ENCODE peak calls at places on chromosomes 4 and X, in eight cellular contexts. One of them, this sample, is unnamed.

GRCh38 chr4:48334900-48335384 is 6.4 kb upstream of the SLAIN2 start:
- DNase-seq in coronary artery: no peak
- DNase-seq in non-pigmented ciliary epithelial cell: no peak
- DNase-seq in stimulated activated CD4-positive, alpha-beta T cell treated with anti-CD3 and anti-CD28 coated beads, Interleukin-4, amount 100 ng/mL, for 24 hours: no peak
- DNase-seq in osteocyte: no peak
- DNase-seq in ELF-1: no peak
- DNase-seq in sigmoid colon: no peak
- DNase-seq in NCI-H2029: peak
- DNase-seq in this sample: no peak

GRCh38 chr4:108270466-108271450 is 102.0 kb upstream of the LEF1 start:
- DNase-seq in coronary artery: no peak
- DNase-seq in non-pigmented ciliary epithelial cell: peak
- DNase-seq in stimulated activated CD4-positive, alpha-beta T cell treated with anti-CD3 and anti-CD28 coated beads, Interleukin-4, amount 100 ng/mL, for 24 hours: no peak
- DNase-seq in osteocyte: no peak
- DNase-seq in ELF-1: no peak
- DNase-seq in sigmoid colon: no peak
- DNase-seq in NCI-H2029: no peak
- DNase-seq in this sample: no peak

GRCh38 chr4:53644607-53645006 is 53.3 kb upstream of the LNX1 start:
- DNase-seq in coronary artery: no peak
- DNase-seq in non-pigmented ciliary epithelial cell: no peak
- DNase-seq in stimulated activated CD4-positive, alpha-beta T cell treated with anti-CD3 and anti-CD28 coated beads, Interleukin-4, amount 100 ng/mL, for 24 hours: no peak
- DNase-seq in osteocyte: no peak
- DNase-seq in ELF-1: peak
- DNase-seq in sigmoid colon: no peak
- DNase-seq in NCI-H2029: peak
- DNase-seq in this sample: no peak

GRCh38 chrX:114787016-114787415 is 203.1 kb downstream of the HTR2C start:
- DNase-seq in coronary artery: no peak
- DNase-seq in non-pigmented ciliary epithelial cell: no peak
- DNase-seq in stimulated activated CD4-positive, alpha-beta T cell treated with anti-CD3 and anti-CD28 coated beads, Interleukin-4, amount 100 ng/mL, for 24 hours: no peak
- DNase-seq in osteocyte: no peak
- DNase-seq in ELF-1: no peak
- DNase-seq in sigmoid colon: no peak
- DNase-seq in NCI-H2029: no peak
- DNase-seq in this sample: no peak

GRCh38 chr4:2598661-2599654 is 62.5 kb downstream of the FAM193A start:
- DNase-seq in coronary artery: no peak
- DNase-seq in non-pigmented ciliary epithelial cell: no peak
- DNase-seq in stimulated activated CD4-positive, alpha-beta T cell treated with anti-CD3 and anti-CD28 coated beads, Interleukin-4, amount 100 ng/mL, for 24 hours: no peak
- DNase-seq in osteocyte: no peak
- DNase-seq in ELF-1: no peak
- DNase-seq in sigmoid colon: no peak
- DNase-seq in NCI-H2029: no peak
- DNase-seq in this sample: no peak

GRCh38 chrX:154353172-154353843 is 21.1 kb downstream of the FLNA start:
- DNase-seq in coronary artery: no peak
- DNase-seq in non-pigmented ciliary epithelial cell: no peak
- DNase-seq in stimulated activated CD4-positive, alpha-beta T cell treated with anti-CD3 and anti-CD28 coated beads, Interleukin-4, amount 100 ng/mL, for 24 hours: no peak
- DNase-seq in osteocyte: no peak
- DNase-seq in ELF-1: no peak
- DNase-seq in sigmoid colon: peak
- DNase-seq in NCI-H2029: no peak
- DNase-seq in this sample: no peak

GRCh38 chrX:71606536-71607216 is 11.6 kb downstream of the CXCR3 start:
- DNase-seq in coronary artery: no peak
- DNase-seq in non-pigmented ciliary epithelial cell: no peak
- DNase-seq in stimulated activated CD4-positive, alpha-beta T cell treated with anti-CD3 and anti-CD28 coated beads, Interleukin-4, amount 100 ng/mL, for 24 hours: no peak
- DNase-seq in osteocyte: no peak
- DNase-seq in ELF-1: no peak
- DNase-seq in sigmoid colon: no peak
- DNase-seq in NCI-H2029: no peak
- DNase-seq in this sample: no peak

GRCh38 chr4:83828601-83829000 is 292.7 kb downstream of the GPAT3 start:
- DNase-seq in coronary artery: no peak
- DNase-seq in non-pigmented ciliary epithelial cell: no peak
- DNase-seq in stimulated activated CD4-positive, alpha-beta T cell treated with anti-CD3 and anti-CD28 coated beads, Interleukin-4, amount 100 ng/mL, for 24 hours: no peak
- DNase-seq in osteocyte: no peak
- DNase-seq in ELF-1: no peak
- DNase-seq in sigmoid colon: no peak
- DNase-seq in NCI-H2029: no peak
- DNase-seq in this sample: no peak

GRCh38 chr4:177532363-177532762 is 90.1 kb upstream of the AGA start:
- DNase-seq in coronary artery: no peak
- DNase-seq in non-pigmented ciliary epithelial cell: no peak
- DNase-seq in stimulated activated CD4-positive, alpha-beta T cell treated with anti-CD3 and anti-CD28 coated beads, Interleukin-4, amount 100 ng/mL, for 24 hours: no peak
- DNase-seq in osteocyte: no peak
- DNase-seq in ELF-1: no peak
- DNase-seq in sigmoid colon: no peak
- DNase-seq in NCI-H2029: no peak
- DNase-seq in this sample: no peak

GRCh38 chrX:150848914-150849365 is 49.5 kb downstream of the CD99L2 start:
- DNase-seq in coronary artery: no peak
- DNase-seq in non-pigmented ciliary epithelial cell: no peak
- DNase-seq in stimulated activated CD4-positive, alpha-beta T cell treated with anti-CD3 and anti-CD28 coated beads, Interleukin-4, amount 100 ng/mL, for 24 hours: no peak
- DNase-seq in osteocyte: no peak
- DNase-seq in ELF-1: no peak
- DNase-seq in sigmoid colon: no peak
- DNase-seq in NCI-H2029: peak
- DNase-seq in this sample: no peak

GRCh38 chr4:61064636-61065035 is 135.5 kb upstream of the ADGRL3 start:
- DNase-seq in coronary artery: no peak
- DNase-seq in non-pigmented ciliary epithelial cell: no peak
- DNase-seq in stimulated activated CD4-positive, alpha-beta T cell treated with anti-CD3 and anti-CD28 coated beads, Interleukin-4, amount 100 ng/mL, for 24 hours: no peak
- DNase-seq in osteocyte: no peak
- DNase-seq in ELF-1: no peak
- DNase-seq in sigmoid colon: no peak
- DNase-seq in NCI-H2029: no peak
- DNase-seq in this sample: no peak

GRCh38 chr4:183424109-183424751 is 20.2 kb upstream of the CDKN2AIP start:
- DNase-seq in coronary artery: peak
- DNase-seq in non-pigmented ciliary epithelial cell: no peak
- DNase-seq in stimulated activated CD4-positive, alpha-beta T cell treated with anti-CD3 and anti-CD28 coated beads, Interleukin-4, amount 100 ng/mL, for 24 hours: no peak
- DNase-seq in osteocyte: no peak
- DNase-seq in ELF-1: no peak
- DNase-seq in sigmoid colon: no peak
- DNase-seq in NCI-H2029: no peak
- DNase-seq in this sample: no peak